ENCODE peak calls at places on chromosomes 7 and 10, in six cellular contexts. One of them, this sample, is unnamed.

GRCh38 chr10:95341716-95342130 is 50.9 kb upstream of the PDLIM1 start:
- DNase-seq in A549: no peak
- DNase-seq in SK-N-SH: no peak
- DNase-seq in HCT116: no peak
- DNase-seq in K562: no peak
- DNase-seq in GM23338: no peak
- DNase-seq in this sample: no peak

GRCh38 chr7:128788446-128789412 is 3.0 kb upstream of the CCDC136 start:
- DNase-seq in A549: no peak
- DNase-seq in SK-N-SH: no peak
- DNase-seq in HCT116: no peak
- DNase-seq in K562: no peak
- DNase-seq in GM23338: no peak
- DNase-seq in this sample: no peak

GRCh38 chr7:43905209-43905946 is 1.0 kb downstream of the URGCP start:
- DNase-seq in A549: peak; percentile 52
- DNase-seq in SK-N-SH: peak; percentile 72
- DNase-seq in HCT116: peak; percentile 13
- DNase-seq in K562: peak; percentile 28
- DNase-seq in GM23338: peak; percentile 63
- DNase-seq in this sample: no peak

GRCh38 chr7:156184164-156184563 is 371.9 kb upstream of the SHH start:
- DNase-seq in A549: no peak
- DNase-seq in SK-N-SH: no peak
- DNase-seq in HCT116: no peak
- DNase-seq in K562: no peak
- DNase-seq in GM23338: no peak
- DNase-seq in this sample: no peak

GRCh38 chr10:131246089-131246488 is 65.4 kb downstream of the TCERG1L start:
- DNase-seq in A549: no peak
- DNase-seq in SK-N-SH: no peak
- DNase-seq in HCT116: no peak
- DNase-seq in K562: no peak
- DNase-seq in GM23338: no peak
- DNase-seq in this sample: no peak

GRCh38 chr7:98687331-98687863 is 70.3 kb downstream of the NPTX2 start:
- DNase-seq in A549: no peak
- DNase-seq in SK-N-SH: peak; percentile 38
- DNase-seq in HCT116: no peak
- DNase-seq in K562: no peak
- DNase-seq in GM23338: no peak
- DNase-seq in this sample: no peak

GRCh38 chr10:129048513-129048912 is 418.5 kb upstream of the MGMT start:
- DNase-seq in A549: no peak
- DNase-seq in SK-N-SH: no peak
- DNase-seq in HCT116: no peak
- DNase-seq in K562: no peak
- DNase-seq in GM23338: no peak
- DNase-seq in this sample: no peak

GRCh38 chr10:129768437-129769355 is 195.4 kb downstream of the EBF3 start:
- DNase-seq in A549: no peak
- DNase-seq in SK-N-SH: no peak
- DNase-seq in HCT116: no peak
- DNase-seq in K562: no peak
- DNase-seq in GM23338: peak; percentile 87
- DNase-seq in this sample: no peak

GRCh38 chr7:1192171-1192676 is 32.2 kb upstream of the ZFAND2A start:
- DNase-seq in A549: no peak
- DNase-seq in SK-N-SH: no peak
- DNase-seq in HCT116: no peak
- DNase-seq in K562: no peak
- DNase-seq in GM23338: no peak
- DNase-seq in this sample: no peak

GRCh38 chr10:63841761-63842160 is 320.6 kb downstream of the REEP3 start:
- DNase-seq in A549: no peak
- DNase-seq in SK-N-SH: peak; percentile 51
- DNase-seq in HCT116: no peak
- DNase-seq in K562: no peak
- DNase-seq in GM23338: no peak
- DNase-seq in this sample: no peak

GRCh38 chr7:54546081-54546985 is 4.2 kb downstream of the VSTM2A start:
- DNase-seq in A549: peak; percentile 47
- DNase-seq in SK-N-SH: peak; percentile 90
- DNase-seq in HCT116: no peak
- DNase-seq in K562: peak; percentile 20
- DNase-seq in GM23338: peak; percentile 77
- DNase-seq in this sample: no peak

GRCh38 chr10:201328-201771 is 66.1 kb downstream of the ZMYND11 start:
- DNase-seq in A549: no peak
- DNase-seq in SK-N-SH: no peak
- DNase-seq in HCT116: no peak
- DNase-seq in K562: no peak
- DNase-seq in GM23338: peak; percentile 10
- DNase-seq in this sample: no peak

GRCh38 chr10:24374134-24374915 is 165.4 kb downstream of the KIAA1217 start:
- DNase-seq in A549: no peak
- DNase-seq in SK-N-SH: peak; percentile 29
- DNase-seq in HCT116: no peak
- DNase-seq in K562: no peak
- DNase-seq in GM23338: no peak
- DNase-seq in this sample: no peak

GRCh38 chr7:151257990-151258389 is 9.5 kb upstream of the SMARCD3 start:
- DNase-seq in A549: no peak
- DNase-seq in SK-N-SH: no peak
- DNase-seq in HCT116: no peak
- DNase-seq in K562: no peak
- DNase-seq in GM23338: no peak
- DNase-seq in this sample: no peak

GRCh38 chr7:108167460-108167859 is 37.3 kb upstream of the LAMB4 start:
- DNase-seq in A549: no peak
- DNase-seq in SK-N-SH: no peak
- DNase-seq in HCT116: no peak
- DNase-seq in K562: no peak
- DNase-seq in GM23338: no peak
- DNase-seq in this sample: no peak
- TF ChIP-seq REST in A549: no peak
- TF ChIP-seq REST in SK-N-SH: no peak
- TF ChIP-seq REST in HCT116: no peak
- TF ChIP-seq REST in K562: no peak
- TF ChIP-seq REST in GM23338: no peak
- TF ChIP-seq REST in this sample: no peak

GRCh38 chr10:116073025-116073424 is 200.0 kb downstream of the GFRA1 start:
- DNase-seq in A549: no peak
- DNase-seq in SK-N-SH: peak; percentile 35
- DNase-seq in HCT116: no peak
- DNase-seq in K562: no peak
- DNase-seq in GM23338: no peak
- DNase-seq in this sample: no peak

GRCh38 chr10:116070743-116071320 is 202.2 kb downstream of the GFRA1 start:
- DNase-seq in A549: no peak
- DNase-seq in SK-N-SH: no peak
- DNase-seq in HCT116: no peak
- DNase-seq in K562: no peak
- DNase-seq in GM23338: no peak
- DNase-seq in this sample: no peak

GRCh38 chr10:116067825-116068224 is 205.2 kb downstream of the GFRA1 start:
- DNase-seq in A549: no peak
- DNase-seq in SK-N-SH: no peak
- DNase-seq in HCT116: no peak
- DNase-seq in K562: no peak
- DNase-seq in GM23338: no peak
- DNase-seq in this sample: no peak

GRCh38 chr10:116071453-116072148 is 201.4 kb downstream of the GFRA1 start:
- DNase-seq in A549: no peak
- DNase-seq in SK-N-SH: no peak
- DNase-seq in HCT116: no peak
- DNase-seq in K562: no peak
- DNase-seq in GM23338: no peak
- DNase-seq in this sample: no peak

DNA sequence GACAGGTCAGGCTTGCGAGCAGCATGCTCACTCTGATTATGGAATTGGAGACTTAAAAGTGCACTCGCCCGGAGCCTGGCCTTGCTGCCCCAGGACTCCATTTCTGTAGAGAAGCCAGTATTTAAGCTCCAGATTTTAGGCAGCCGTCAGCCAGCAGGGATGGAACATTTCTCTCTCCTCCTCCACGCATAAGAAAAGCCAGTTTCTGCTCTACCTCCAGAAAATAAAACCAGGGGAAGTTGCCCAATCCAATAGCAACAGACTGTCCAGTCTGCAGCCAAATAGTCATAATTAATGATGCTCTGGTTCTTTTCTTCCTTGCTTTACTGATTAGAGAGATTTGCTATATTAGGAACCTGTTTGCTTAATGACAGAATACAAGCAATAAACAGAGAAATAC is 203.2 kb downstream of the GFRA1 start:
- DNase-seq in A549: no peak
- DNase-seq in SK-N-SH: peak; percentile 23
- DNase-seq in HCT116: no peak
- DNase-seq in K562: no peak
- DNase-seq in GM23338: no peak
- DNase-seq in this sample: no peak
- H3K4me1 ChIP-seq in A549: no peaks in the 10 kb centered on the region
- H3K4me1 ChIP-seq in SK-N-SH: no peaks in the 10 kb centered on the region
- H3K4me1 ChIP-seq in HCT116: no peaks in the 10 kb centered on the region
- H3K4me1 ChIP-seq in K562: no peaks in the 10 kb centered on the region
- H3K4me1 ChIP-seq in GM23338: peaks cover 8% of the 10 kb centered on the region
- H3K4me1 ChIP-seq in this sample: no peaks in the 10 kb centered on the region

GRCh38 chr10:68271104-68271882 is 39.4 kb upstream of the ATOH7 start:
- DNase-seq in A549: no peak
- DNase-seq in SK-N-SH: no peak
- DNase-seq in HCT116: no peak
- DNase-seq in K562: no peak
- DNase-seq in GM23338: peak; percentile 21
- DNase-seq in this sample: no peak
- TF ChIP-seq REST in A549: no peak
- TF ChIP-seq REST in SK-N-SH: no peak
- TF ChIP-seq REST in HCT116: no peak
- TF ChIP-seq REST in K562: no peak
- TF ChIP-seq REST in GM23338: no peak
- TF ChIP-seq REST in this sample: no peak

DNA sequence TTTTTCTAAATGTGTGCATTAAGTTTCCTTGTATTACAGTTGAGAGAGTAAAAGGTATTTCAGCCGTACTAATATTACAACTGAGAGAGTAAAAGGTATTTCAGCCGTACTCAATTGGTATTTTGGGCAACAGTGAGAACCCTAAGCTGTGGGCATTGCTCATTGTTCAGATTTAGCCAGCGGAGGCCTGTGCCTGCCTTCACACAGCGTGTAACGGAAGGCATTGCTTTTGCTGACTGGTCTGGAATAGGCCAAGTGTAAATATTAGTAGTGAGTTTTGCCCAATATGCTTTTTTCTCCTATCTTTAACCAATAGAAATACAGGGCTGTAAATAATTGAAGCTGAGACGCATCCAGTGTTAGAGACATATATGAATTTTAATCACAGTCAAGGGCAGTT is 130.5 kb downstream of the CELF2 start:
- DNase-seq in A549: no peak
- DNase-seq in SK-N-SH: no peak
- DNase-seq in HCT116: no peak
- DNase-seq in K562: no peak
- DNase-seq in GM23338: no peak
- DNase-seq in this sample: no peak
- H3K4me1 ChIP-seq in A549: no peaks in the 10 kb centered on the region
- H3K4me1 ChIP-seq in SK-N-SH: no peaks in the 10 kb centered on the region
- H3K4me1 ChIP-seq in HCT116: no peaks in the 10 kb centered on the region
- H3K4me1 ChIP-seq in K562: peaks cover 37% of the 10 kb centered on the region
- H3K4me1 ChIP-seq in GM23338: peaks cover 63% of the 10 kb centered on the region
- H3K4me1 ChIP-seq in this sample: no peaks in the 10 kb centered on the region

DNA sequence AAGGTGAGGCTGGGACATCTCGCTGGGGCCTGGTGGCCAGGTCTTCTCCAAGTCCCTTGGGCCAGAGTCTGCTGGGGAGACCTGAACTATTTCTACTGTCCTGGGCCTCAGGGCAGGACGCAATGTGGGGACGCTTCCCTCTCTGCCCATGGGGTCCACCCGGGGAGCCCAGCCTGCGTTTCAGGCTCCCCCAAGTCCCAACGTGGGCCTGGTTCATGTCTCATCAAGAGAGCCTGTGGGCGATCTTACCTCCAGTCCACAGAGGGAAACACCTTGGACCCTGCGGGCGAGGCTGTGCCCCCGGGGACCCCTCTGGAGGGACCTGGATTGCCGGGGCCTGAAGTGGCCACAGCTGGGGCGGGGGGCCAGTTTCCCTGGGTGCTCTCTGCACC is 91.7 kb downstream of the DNAJB6 start:
- DNase-seq in A549: no peak
- DNase-seq in SK-N-SH: no peak
- DNase-seq in HCT116: no peak
- DNase-seq in K562: no peak
- DNase-seq in GM23338: no peak
- DNase-seq in this sample: no peak
- TF ChIP-seq REST in A549: no peak
- TF ChIP-seq REST in SK-N-SH: no peak
- TF ChIP-seq REST in HCT116: no peak
- TF ChIP-seq REST in K562: no peak
- TF ChIP-seq REST in GM23338: no peak
- TF ChIP-seq REST in this sample: no peak